ENCODE peak calls at places on chromosome 17, in five cellular contexts. L is AG04449, E is psoas muscle, P is HCT116, A is HFF-Myc. R is an unnamed sample.

GRCh38 chr17:30187528-30187927 is 48.0 kb downstream of the SLC6A4 start:
- DNase-seq in L (no peak), E (no peak), P (no peak), A (no peak), R (no peak)

GRCh38 chr17:79485399-79485985 is 125.4 kb downstream of the RBFOX3 start:
- DNase-seq in L (no peak), E (no peak), P (no peak), A (no peak), R (no peak)

GRCh38 chr17:16439303-16439791 is 24.0 kb downstream of the TRPV2 start:
- DNase-seq in L (no peak), E (no peak), P (no peak), A (no peak), R (no peak)

GRCh38 chr17:5364156-5364555 is 55.3 kb downstream of the NUP88 start:
- DNase-seq in L (peak), E (no peak), P (no peak), A (no peak), R (peak)

GRCh38 chr17:20203761-20204263 is 194.7 kb downstream of the SPECC1 start:
- DNase-seq in L (no peak), E (no peak), P (no peak), A (no peak), R (no peak)

GRCh38 chr17:68290955-68291835 is at the start of the genes ARSG and SLC16A6:
- DNase-seq in L (no peak), E (peak), P (peak), A (no peak), R (peak)

GRCh38 chr17:3043737-3044365 is 19.6 kb downstream of the OR1D5 start:
- DNase-seq in L (no peak), E (no peak), P (no peak), A (no peak), R (no peak)

GRCh38 chr17:43958953-43959352 is 5.2 kb upstream of the PYY start:
- DNase-seq in L (no peak), E (no peak), P (no peak), A (no peak), R (no peak)

GRCh38 chr17:63304704-63305261 is 141.3 kb downstream of the CYB561 start:
- DNase-seq in L (no peak), E (no peak), P (no peak), A (no peak), R (no peak)

GRCh38 chr17:2042355-2042929 is 620 bp downstream of the OVCA2 start:
- DNase-seq in L (no peak), E (no peak), P (no peak), A (no peak), R (peak)

GRCh38 chr17:49592263-49592662 is 16.6 kb downstream of the NXPH3 start:
- DNase-seq in L (no peak), E (no peak), P (no peak), A (no peak), R (no peak)

GRCh38 chr17:42405076-42405475 is 16.8 kb upstream of the STAT3 start:
- DNase-seq in L (no peak), E (no peak), P (no peak), A (no peak), R (no peak)

GRCh38 chr17:76716146-76716833 is 5.5 kb upstream of the MXRA7 start:
- DNase-seq in L (peak), E (peak), P (no peak), A (peak), R (peak)

GRCh38 chr17:2416010-2416734 is 15.3 kb upstream of the MNT start:
- DNase-seq in L (no peak), E (peak), P (no peak), A (no peak), R (peak)

GRCh38 chr17:48610282-48611211 is at the start of gene HOXB7:
- DNase-seq in L (no peak), E (peak), P (no peak), A (no peak), R (no peak)

GRCh38 chr17:76076765-76077581 is 2.0 kb upstream of the ZACN start:
- DNase-seq in L (no peak), E (no peak), P (no peak), A (no peak), R (no peak)

GRCh38 chr17:63399316-63399715 is 46.8 kb downstream of the CYB561 start:
- DNase-seq in L (no peak), E (no peak), P (no peak), A (peak), R (peak)

GRCh38 chr17:69733171-69734014 is 318.9 kb downstream of the MAP2K6 start:
- DNase-seq in L (peak), E (peak), P (no peak), A (peak), R (peak)

GRCh38 chr17:3943240-3943891 is 20.9 kb downstream of the ATP2A3 start:
- DNase-seq in L (no peak), E (no peak), P (no peak), A (no peak), R (no peak)

GRCh38 chr17:61285483-61286320 is 113.9 kb upstream of the TBX2 start:
- DNase-seq in L (peak), E (peak), P (no peak), A (no peak), R (peak)

GRCh38 chr17:4573682-4574081 is 10.6 kb upstream of the SMTNL2 start:
- DNase-seq in L (no peak), E (peak), P (no peak), A (no peak), R (no peak)

GRCh38 chr17:12857592-12857991 is 68.3 kb downstream of the ARHGAP44 start:
- DNase-seq in L (no peak), E (no peak), P (no peak), A (no peak), R (no peak)

GRCh38 chr17:40827746-40828453 is 5.5 kb upstream of the KRT10 start:
- DNase-seq in L (no peak), E (no peak), P (peak), A (no peak), R (peak)

GRCh38 chr17:65057520-65058075 is 1.1 kb upstream of the GNA13 start:
- DNase-seq in L (no peak), E (peak), P (no peak), A (no peak), R (no peak)
- H3K4me3 ChIP-seq in L (peak), E (peak), P (no peak), A (no peak), R (no peak)

GRCh38 chr17:38877130-38877851 is 7.4 kb downstream of the LASP1 start:
- DNase-seq in L (no peak), E (no peak), P (no peak), A (no peak), R (no peak)

GRCh38 chr17:38874505-38875419 is 4.9 kb downstream of the LASP1 start:
- DNase-seq in L (no peak), E (peak), P (no peak), A (no peak), R (no peak)

GRCh38 chr17:38873646-38874380 is 4.0 kb downstream of the LASP1 start:
- DNase-seq in L (no peak), E (no peak), P (no peak), A (no peak), R (no peak)

GRCh38 chr17:38872671-38873385 is 3.0 kb downstream of the LASP1 start:
- DNase-seq in L (no peak), E (no peak), P (no peak), A (no peak), R (no peak)

DNA sequence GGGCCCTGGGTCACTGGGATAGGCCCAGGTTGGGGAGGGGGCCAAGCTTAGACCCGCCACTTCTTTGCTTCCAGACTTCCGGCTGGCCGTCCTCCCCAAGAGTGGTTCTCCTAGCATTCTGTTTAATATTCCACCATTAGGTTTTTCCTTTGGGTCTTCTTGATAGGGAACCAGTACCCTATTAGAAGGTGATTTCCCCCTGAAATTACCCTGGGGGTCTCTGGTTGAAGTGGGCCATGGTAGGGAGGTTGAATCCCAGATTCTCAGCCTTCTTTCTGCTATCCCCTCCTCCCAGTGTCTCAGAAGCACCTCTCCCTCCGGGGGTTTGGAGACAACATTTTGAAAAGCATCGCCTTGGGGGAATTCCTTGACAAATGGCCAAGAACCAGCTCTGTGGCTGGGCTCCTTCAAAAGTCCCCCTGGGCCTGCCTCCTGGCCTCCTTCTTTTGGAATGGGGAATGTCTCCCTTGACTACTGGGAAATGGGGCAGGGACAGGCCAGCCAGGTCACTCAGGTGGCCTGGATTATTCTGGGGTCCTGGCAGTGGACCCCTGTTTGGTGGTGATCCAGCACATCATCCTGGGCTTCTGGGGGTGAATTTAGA is 5.7 kb downstream of the LASP1 start:
- DNase-seq in L (no peak), E (no peak), P (no peak), A (no peak), R (no peak)
- H3K4me3 ChIP-seq in L (peak), E (no peak), P (no peak), A (no peak), R (no peak)

GRCh38 chr17:44967907-44968224 is 237 bp downstream of the C1QL1 start:
- DNase-seq in L (no peak), E (no peak), P (no peak), A (no peak), R (no peak)

GRCh38 chr17:44965491-44966234 is 2.4 kb downstream of the C1QL1 start:
- DNase-seq in L (no peak), E (no peak), P (no peak), A (no peak), R (no peak)

GRCh38 chr17:44968225-44969143 is at the start of gene C1QL1:
- DNase-seq in L (no peak), E (peak), P (peak), A (no peak), R (peak)

GRCh38 chr17:44967026-44967906 is 837 bp downstream of the C1QL1 start:
- DNase-seq in L (no peak), E (no peak), P (no peak), A (no peak), R (no peak)

DNA sequence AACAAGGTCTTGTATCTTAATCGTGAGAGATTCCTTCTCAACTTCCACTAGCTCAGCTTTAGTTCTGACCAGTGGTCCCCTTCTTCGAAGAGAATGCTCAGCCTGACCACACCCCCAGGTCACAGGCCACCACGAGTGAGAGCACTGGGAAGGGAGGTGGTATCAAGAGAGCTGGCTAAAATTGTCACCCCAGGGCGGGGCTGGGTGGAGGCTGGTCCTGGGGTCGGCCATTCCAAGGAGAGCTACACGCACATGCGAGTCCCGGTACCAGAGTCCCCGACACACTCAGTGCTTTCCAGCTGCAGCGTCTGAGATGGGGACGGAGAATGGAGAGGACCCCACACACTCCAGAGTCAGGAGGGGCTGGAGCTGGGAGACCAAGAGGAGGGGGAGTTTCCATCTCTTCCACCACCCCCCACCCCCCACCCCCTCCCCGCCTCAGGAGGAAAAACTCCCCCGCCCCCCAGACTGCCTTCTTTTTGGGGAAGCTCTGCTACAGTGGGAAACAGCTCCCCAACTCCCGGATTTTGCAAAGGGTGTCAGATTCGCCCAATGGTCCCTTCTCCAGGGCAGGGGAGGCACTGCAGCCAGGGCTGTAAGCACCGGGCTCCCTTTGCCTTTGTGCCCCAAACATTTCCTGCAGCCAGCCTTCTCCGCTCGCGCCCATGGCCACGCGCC is 1.6 kb downstream of the C1QL1 start:
- DNase-seq in L (no peak), E (no peak), P (no peak), A (no peak), R (no peak)
- H3K4me3 ChIP-seq in L (no peak), E (no peak), P (no peak), A (no peak), R (no peak)

GRCh38 chr17:75033346-75034235 is 13.2 kb downstream of the ATP5PD start:
- DNase-seq in L (no peak), E (peak), P (peak), A (peak), R (peak)

GRCh38 chr17:75030161-75030560 is 16.6 kb downstream of the ATP5PD start:
- DNase-seq in L (no peak), E (no peak), P (no peak), A (no peak), R (no peak)

GRCh38 chr17:75034236-75034908 is 12.4 kb downstream of the ATP5PD start:
- DNase-seq in L (no peak), E (peak), P (peak), A (peak), R (peak)

GRCh38 chr17:75032896-75033294 is 13.9 kb downstream of the ATP5PD start:
- DNase-seq in L (no peak), E (peak), P (no peak), A (no peak), R (peak)

GRCh38 chr17:75031972-75032895 is 14.5 kb downstream of the ATP5PD start:
- DNase-seq in L (no peak), E (peak), P (peak), A (no peak), R (peak)
- H3K4me3 ChIP-seq in L (peak), E (peak), P (no peak), A (peak), R (peak)

GRCh38 chr17:36136439-36136838 is 32.8 kb downstream of the CCL4 start:
- DNase-seq in L (no peak), E (no peak), P (no peak), A (no peak), R (no peak)
- H3K4me3 ChIP-seq in L (no peak), E (no peak), P (no peak), A (no peak), R (no peak)

DNA sequence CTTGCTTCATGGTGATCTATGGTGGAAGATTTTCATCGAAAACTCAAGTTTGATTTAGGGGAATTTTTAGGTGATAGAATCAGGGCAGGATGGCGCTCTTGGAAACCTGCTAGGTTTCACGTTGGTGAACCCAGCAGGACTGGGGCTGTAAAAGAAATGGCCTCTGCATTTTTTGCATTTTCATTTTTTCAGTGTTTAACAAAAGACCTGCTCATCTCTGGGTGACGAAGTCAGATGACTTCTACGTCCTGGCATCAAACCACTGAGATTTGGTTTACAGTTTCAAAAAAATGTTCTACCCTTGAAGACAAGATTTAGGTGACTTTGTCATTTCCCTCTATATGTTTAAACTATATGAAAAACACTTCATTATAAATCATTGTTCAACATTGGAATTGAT is 1.9 kb downstream of the PGS1 start:
- DNase-seq in L (no peak), E (no peak), P (no peak), A (no peak), R (no peak)
- H3K4me3 ChIP-seq in L (no peak), E (no peak), P (no peak), A (no peak), R (no peak)

GRCh38 chr17:21510686-21511367 is 134.7 kb downstream of the KCNJ12 start:
- DNase-seq in L (no peak), E (no peak), P (no peak), A (no peak), R (no peak)
- H3K4me3 ChIP-seq in L (peak), E (peak), P (no peak), A (peak), R (peak)